ENCODE peak calls at places on chromosomes 4 and X, in six cellular contexts. E, K, J, G, C and H are unnamed samples.
A peak's percentile ranks its signal among the peaks of the same experiment; 100 is the strongest.

GRCh38 chrX:317424-318067 is 1.1 kb downstream of the GTPBP6 start:
- DNase-seq in G (no peak), J (no peak), C (no peak), K (no peak), E (no peak), H (no peak)

GRCh38 chr4:6886886-6887285 is 22.7 kb upstream of the TBC1D14 start:
- DNase-seq in J (no peak), C (no peak), K (no peak), E (no peak), G (no peak), H (no peak)

GRCh38 chr4:40264995-40265909 is 68.4 kb downstream of the RHOH start:
- DNase-seq in C (peak; percentile 30), J (peak; percentile 9), E (no peak), G (peak; percentile 63), K (no peak), H (no peak)

GRCh38 chrX:106415276-106415895 is 196.4 kb upstream of the RADX start:
- DNase-seq in J (peak; percentile 18), E (no peak), K (no peak), G (no peak), C (peak; percentile 51), H (no peak)

GRCh38 chrX:149841929-149842328 is 39.1 kb upstream of the MAGEA8 start:
- DNase-seq in G (no peak), C (no peak), K (no peak), E (no peak), J (no peak), H (no peak)

GRCh38 chr4:10074767-10075105 is 41.9 kb downstream of the WDR1 start:
- DNase-seq in K (no peak), E (no peak), C (no peak), J (peak; percentile 4), G (no peak), H (no peak)

GRCh38 chrX:43627669-43628068 is 28.4 kb upstream of the MAOA start:
- DNase-seq in C (no peak), J (no peak), E (no peak), G (no peak), K (no peak), H (no peak)

GRCh38 chrX:11374570-11374969 is 81.4 kb downstream of the AMELX start:
- DNase-seq in G (no peak), E (no peak), J (no peak), C (no peak), K (no peak), H (no peak)

GRCh38 chr4:173500841-173501591 is 29.0 kb downstream of the HAND2 start:
- DNase-seq in C (no peak), J (no peak), K (no peak), G (no peak), E (no peak), H (no peak)

GRCh38 chr4:74311696-74312313 is 3.5 kb downstream of the EPGN start:
- DNase-seq in E (no peak), J (peak; percentile 22), G (no peak), K (no peak), C (peak; percentile 78), H (no peak)